ENCODE peak calls at places on chromosome 7, in six cellular contexts. M is neural progenitor cell, C is endothelial cell of umbilical vein, W is lower lobe of right lung, O is mesenchymal stem cell, K is adrenal gland. V is an unnamed sample.

GRCh38 chr7:130831817-130832481 is 97.9 kb upstream of the KLF14 start:
- DNase-seq in M (peak; percentile 50), C (peak; percentile 35), W (no peak), O (peak; percentile 56), K (no peak), V (no peak)

GRCh38 chr7:149814494-149814893 is 23.7 kb upstream of the ZNF862 start:
- DNase-seq in M (no peak), C (no peak), W (no peak), O (no peak), K (no peak), V (no peak)

GRCh38 chr7:87624628-87625027 is 3.6 kb upstream of the RUNDC3B start:
- DNase-seq in M (no peak), C (no peak), W (no peak), O (no peak), K (no peak), V (no peak)

GRCh38 chr7:157808042-157808441 is 471.2 kb downstream of the DNAJB6 start:
- DNase-seq in M (no peak), C (no peak), W (peak; percentile 19), O (no peak), K (no peak), V (no peak)

GRCh38 chr7:44131173-44132009 is 8.0 kb upstream of the POLD2 start:
- DNase-seq in M (peak; percentile 48), C (no peak), W (no peak), O (peak; percentile 12), K (no peak), V (no peak)

GRCh38 chr7:121366852-121367431 is 29.2 kb downstream of the FAM3C start:
- DNase-seq in M (peak; percentile 6), C (peak; percentile 58), W (no peak), O (peak; percentile 48), K (peak; percentile 30), V (no peak)

GRCh38 chr7:101998904-101999236 is 181.4 kb downstream of the CUX1 start:
- DNase-seq in M (peak; percentile 44), C (no peak), W (no peak), O (no peak), K (no peak), V (no peak)

GRCh38 chr7:75993689-75994387 is 557 bp downstream of the TMEM120A start:
- DNase-seq in M (peak; percentile 88), C (peak; percentile 72), W (peak; percentile 65), O (peak; percentile 84), K (peak; percentile 93), V (peak; percentile 24)

GRCh38 chr7:93159490-93159889 is 11.3 kb upstream of the SAMD9L start:
- DNase-seq in M (no peak), C (no peak), W (no peak), O (peak; percentile 64), K (no peak), V (peak; percentile 47)

GRCh38 chr7:114885836-114886235 is 36.1 kb upstream of the MDFIC start:
- DNase-seq in M (no peak), C (no peak), W (no peak), O (peak; percentile 50), K (no peak), V (no peak)

GRCh38 chr7:157863906-157864810 is 527.4 kb downstream of the DNAJB6 start:
- DNase-seq in M (no peak), C (no peak), W (no peak), O (no peak), K (no peak), V (no peak)

GRCh38 chr7:74027683-74028320 is at the start of gene ELN:
- DNase-seq in M (peak; percentile 56), C (peak; percentile 27), W (peak; percentile 72), O (peak; percentile 35), K (peak; percentile 42), V (no peak)

GRCh38 chr7:156236181-156236889 is 404.2 kb upstream of the RNF32 start:
- DNase-seq in M (no peak), C (no peak), W (no peak), O (no peak), K (no peak), V (no peak)

GRCh38 chr7:12244129-12244528 is 33.0 kb downstream of the TMEM106B start:
- DNase-seq in M (peak; percentile 66), C (peak; percentile 36), W (peak; percentile 42), O (peak; percentile 33), K (peak; percentile 38), V (peak; percentile 13)

GRCh38 chr7:147519062-147519461 is 1071.5 kb upstream of the C7orf33 start:
- DNase-seq in M (peak; percentile 26), C (no peak), W (no peak), O (no peak), K (no peak), V (peak; percentile 27)

GRCh38 chr7:156230576-156230975 is 410.0 kb upstream of the RNF32 start:
- DNase-seq in M (no peak), C (no peak), W (no peak), O (no peak), K (no peak), V (no peak)

GRCh38 chr7:78081888-78082287 is 283.3 kb downstream of the PHTF2 start:
- DNase-seq in M (peak; percentile 26), C (no peak), W (no peak), O (no peak), K (no peak), V (no peak)

GRCh38 chr7:64574481-64575159 is 11.7 kb upstream of the ZNF680 start:
- DNase-seq in M (no peak), C (peak; percentile 8), W (no peak), O (no peak), K (peak; percentile 46), V (peak; percentile 61)

GRCh38 chr7:12641196-12641595 is 46.2 kb upstream of the ARL4A start:
- DNase-seq in M (no peak), C (no peak), W (no peak), O (no peak), K (no peak), V (no peak)

GRCh38 chr7:16509829-16510228 is 16.8 kb upstream of the LRRC72 start:
- DNase-seq in M (no peak), C (no peak), W (no peak), O (no peak), K (no peak), V (no peak)

GRCh38 chr7:27181795-27182275 is 3.2 kb downstream of the HOXA11 start:
- DNase-seq in M (no peak), C (no peak), W (no peak), O (no peak), K (peak; percentile 13), V (no peak)

GRCh38 chr7:77537136-77537594 is at the start of gene PTPN12:
- DNase-seq in M (no peak), C (no peak), W (no peak), O (no peak), K (no peak), V (peak; percentile 59)

GRCh38 chr7:55018361-55019328 is at the start of gene EGFR:
- DNase-seq in M (peak; percentile 82), C (peak; percentile 64), W (peak; percentile 86), O (peak; percentile 82), K (peak; percentile 88), V (peak; percentile 75)

GRCh38 chr7:55020481-55020871 is 1.7 kb downstream of the EGFR start:
- DNase-seq in M (no peak), C (no peak), W (peak; percentile 64), O (peak; percentile 88), K (peak; percentile 76), V (peak; percentile 12)

GRCh38 chr7:55021053-55021452 is 2.2 kb downstream of the EGFR start:
- DNase-seq in M (no peak), C (no peak), W (no peak), O (no peak), K (no peak), V (no peak)

GRCh38 chr7:55019329-55019690 is 493 bp downstream of the EGFR start:
- DNase-seq in M (peak; percentile 72), C (peak; percentile 15), W (peak; percentile 78), O (peak; percentile 51), K (peak; percentile 70), V (peak; percentile 18)

GRCh38 chr7:55019691-55020480 is 1.1 kb downstream of the EGFR start:
- DNase-seq in M (peak; percentile 59), C (no peak), W (peak; percentile 58), O (peak; percentile 40), K (peak; percentile 47), V (no peak)
- H3K4me3 ChIP-seq in M (peak overlapping the region; percentile 82), C (peak overlapping the region; percentile 84), W (peak overlapping the region; percentile 83), O (peak overlapping the region; percentile 87), K (peak overlapping the region; percentile 62), V (peak overlapping the region; percentile 79)

DNA sequence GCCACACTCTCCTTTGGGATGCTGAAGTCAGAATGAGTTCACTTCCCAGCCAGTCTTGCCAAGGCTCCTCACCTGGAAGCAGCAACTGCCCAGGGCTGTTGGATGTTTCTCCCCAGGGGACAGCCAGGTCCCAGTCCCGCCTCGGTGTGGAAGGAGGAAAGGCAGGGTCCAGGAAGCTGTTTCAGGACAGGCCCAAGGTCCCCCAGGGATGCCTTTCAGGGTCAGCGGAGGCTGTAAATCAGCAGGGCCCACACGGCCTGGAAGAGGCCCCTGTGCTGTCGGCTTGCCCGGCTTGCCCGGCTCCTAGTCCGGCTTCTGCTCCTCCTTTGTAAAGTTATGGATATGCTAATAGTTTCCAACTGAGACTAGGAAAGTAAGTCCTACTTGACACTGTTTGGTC is 10.3 kb downstream of the IKZF1 start:
- DNase-seq in M (no peak), C (no peak), W (no peak), O (no peak), K (no peak), V (no peak)
- H3K4me3 ChIP-seq in M (no peak overlapping the region), C (no peak overlapping the region), W (peak overlapping the region; percentile 20), O (no peak overlapping the region), K (no peak overlapping the region), V (no peak overlapping the region)

GRCh38 chr7:100176096-100176835 is 915 bp downstream of the GPC2 start:
- DNase-seq in M (no peak), C (no peak), W (no peak), O (no peak), K (no peak), V (no peak)
- H3K4me3 ChIP-seq in M (peak overlapping the region; percentile 95), C (peak overlapping the region; percentile 99), W (no peak overlapping the region), O (no peak overlapping the region), K (no peak overlapping the region), V (peak overlapping the region; percentile 84)

GRCh38 chr7:35731349-35731748 is 36.4 kb upstream of the HERPUD2 start:
- DNase-seq in M (no peak), C (no peak), W (no peak), O (no peak), K (no peak), V (no peak)

GRCh38 chr7:35727571-35727970 is 32.6 kb upstream of the HERPUD2 start:
- DNase-seq in M (no peak), C (no peak), W (no peak), O (peak; percentile 51), K (no peak), V (peak; percentile 50)

GRCh38 chr7:35728412-35729060 is 33.6 kb upstream of the HERPUD2 start:
- DNase-seq in M (no peak), C (no peak), W (no peak), O (peak; percentile 59), K (no peak), V (no peak)

GRCh38 chr7:35729061-35729783 is 34.3 kb upstream of the HERPUD2 start:
- DNase-seq in M (no peak), C (no peak), W (no peak), O (no peak), K (no peak), V (no peak)

GRCh38 chr7:35729966-35730345 is 35.0 kb upstream of the HERPUD2 start:
- DNase-seq in M (no peak), C (no peak), W (no peak), O (no peak), K (no peak), V (no peak)
- H3K4me3 ChIP-seq in M (no peak overlapping the region), C (no peak overlapping the region), W (no peak overlapping the region), O (no peak overlapping the region), K (no peak overlapping the region), V (no peak overlapping the region)

V was measured in brain microvascular endothelial cell.